ENCODE peak calls at places on chromosome 19, in nine cellular contexts. F, Y, W, C, K, I, O, H and J are unnamed samples.

GRCh38 chr19:58181902-58182576 is 822 bp upstream of the ZNF274 start:
- DNase-seq in F (peak; percentile 84), Y (peak; percentile 43), W (peak; percentile 70), C (no peak), K (no peak), I (peak; percentile 42), O (peak; percentile 82), H (peak; percentile 67), J (no peak)

GRCh38 chr19:18156841-18157464 is 4.0 kb downstream of the PIK3R2 start:
- DNase-seq in F (no peak), Y (peak; percentile 96), W (no peak), C (peak; percentile 58), K (peak; percentile 90), I (peak; percentile 94), O (peak; percentile 77), H (peak; percentile 96), J (peak; percentile 92)

GRCh38 chr19:47065242-47065641 is 16.8 kb upstream of the TMEM160 start:
- DNase-seq in F (no peak), Y (no peak), W (no peak), C (no peak), K (no peak), I (no peak), O (no peak), H (no peak), J (no peak)

GRCh38 chr19:18338471-18339001 is 1.9 kb upstream of the PGPEP1 start:
- DNase-seq in F (no peak), Y (no peak), W (no peak), C (no peak), K (no peak), I (no peak), O (no peak), H (no peak), J (no peak)

GRCh38 chr19:46537136-46538097 is 41.8 kb upstream of the PNMA8B start:
- DNase-seq in F (peak; percentile 56), Y (peak; percentile 67), W (peak; percentile 76), C (no peak), K (peak; percentile 68), I (peak; percentile 70), O (peak; percentile 55), H (peak; percentile 37), J (peak; percentile 67)

GRCh38 chr19:44685877-44686276 is 13.1 kb upstream of the CEACAM16 start:
- DNase-seq in F (no peak), Y (no peak), W (no peak), C (no peak), K (no peak), I (no peak), O (peak; percentile 83), H (no peak), J (no peak)

GRCh38 chr19:42627916-42628315 is 33.2 kb upstream of the CEACAM8 start:
- DNase-seq in F (no peak), Y (no peak), W (no peak), C (no peak), K (no peak), I (no peak), O (no peak), H (no peak), J (no peak)

GRCh38 chr19:10769533-10770491 is 51.9 kb downstream of the DNM2 start:
- DNase-seq in F (peak; percentile 21), Y (no peak), W (no peak), C (no peak), K (no peak), I (peak; percentile 31), O (peak; percentile 48), H (peak; percentile 51), J (no peak)

GRCh38 chr19:7391218-7391670 is 42.5 kb downstream of the ARHGEF18 start:
- DNase-seq in F (no peak), Y (peak; percentile 73), W (no peak), C (no peak), K (no peak), I (peak; percentile 61), O (peak; percentile 94), H (no peak), J (no peak)

GRCh38 chr19:13085673-13086072 is 17.0 kb downstream of the LYL1 start:
- DNase-seq in F (no peak), Y (no peak), W (no peak), C (no peak), K (no peak), I (no peak), O (no peak), H (no peak), J (peak; percentile 66)

GRCh38 chr19:27780367-27781065 is 1432.4 kb downstream of the UQCRFS1 start:
- DNase-seq in F (no peak), Y (no peak), W (no peak), C (no peak), K (no peak), I (no peak), O (no peak), H (no peak), J (no peak)

DNA sequence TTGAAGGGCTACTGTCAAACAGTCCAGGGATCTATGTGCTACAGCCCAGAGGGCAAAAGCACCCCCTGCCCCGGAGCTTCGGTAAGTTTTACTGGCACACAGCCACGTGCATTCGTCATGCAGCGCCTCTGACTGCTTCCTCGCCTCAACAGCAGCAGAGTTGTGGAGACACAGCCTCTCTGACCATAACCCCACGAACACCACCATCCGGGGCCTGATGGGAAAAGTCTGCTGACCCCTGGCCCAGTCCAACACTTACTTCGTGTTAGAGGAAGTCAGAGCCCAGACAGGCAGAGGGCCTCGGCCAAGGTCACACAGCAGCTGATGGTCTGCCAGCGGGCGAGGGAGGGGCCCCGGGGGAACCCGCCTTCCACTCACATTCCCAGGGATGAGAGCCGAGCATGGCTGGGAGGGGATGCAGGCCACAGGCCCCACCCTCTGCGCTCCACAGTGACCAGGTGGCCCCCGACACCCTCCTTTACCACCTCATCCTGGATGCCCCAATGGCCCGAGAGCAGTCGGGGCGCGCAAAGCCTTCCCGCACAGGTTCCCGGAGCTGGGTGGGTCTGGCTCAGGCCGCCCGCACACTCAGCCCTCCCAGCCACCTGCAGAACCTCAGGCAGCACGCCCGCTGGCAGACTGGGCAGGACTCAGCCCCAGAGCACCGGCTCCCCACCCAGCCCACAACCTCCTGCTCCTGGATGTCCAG is 5.0 kb downstream of the CBARP start:
- DNase-seq in F (no peak), Y (no peak), W (no peak), C (no peak), K (no peak), I (no peak), O (no peak), H (no peak), J (no peak)
- H3K27ac ChIP-seq in F (no peak overlapping the region), Y (no peak overlapping the region), W (no peak overlapping the region), C (peak overlapping the region; percentile 11), K (peak overlapping the region; percentile 43), I (no peak overlapping the region), O (no peak overlapping the region), H (peak overlapping the region; percentile 2), J (peak overlapping the region; percentile 41)

GRCh38 chr19:14342809-14343208 is 38.4 kb upstream of the ADGRE5 start:
- DNase-seq in F (no peak), Y (no peak), W (no peak), C (no peak), K (no peak), I (no peak), O (no peak), H (no peak), J (no peak)
- TF ChIP-seq CTCF in F (peak; percentile 11), Y (no peak), W (no peak), C (no peak), K (no peak), I (no peak), O (no peak), H (no peak), J (no peak)

GRCh38 chr19:55625004-55625326 is 599 bp upstream of the ZNF784 start:
- DNase-seq in F (no peak), Y (no peak), W (no peak), C (no peak), K (no peak), I (no peak), O (no peak), H (no peak), J (no peak)
- H3K27ac ChIP-seq in F (no peak overlapping the region), Y (peak overlapping the region; percentile 83), W (peak overlapping the region; percentile 72), C (peak overlapping the region; percentile 90), K (peak overlapping the region; percentile 89), I (peak overlapping the region; percentile 98), O (peak overlapping the region; percentile 89), H (peak overlapping the region; percentile 93), J (peak overlapping the region; percentile 89)

GRCh38 chr19:2627855-2628254 is 74.6 kb downstream of the GNG7 start:
- DNase-seq in F (no peak), Y (no peak), W (no peak), C (no peak), K (no peak), I (no peak), O (no peak), H (no peak), J (no peak)

GRCh38 chr19:2625434-2625833 is 77.1 kb downstream of the GNG7 start:
- DNase-seq in F (no peak), Y (peak; percentile 76), W (no peak), C (no peak), K (peak; percentile 83), I (peak; percentile 75), O (no peak), H (no peak), J (peak; percentile 80)

GRCh38 chr19:2627319-2627829 is 75.1 kb downstream of the GNG7 start:
- DNase-seq in F (peak; percentile 92), Y (no peak), W (no peak), C (peak; percentile 90), K (peak; percentile 96), I (peak; percentile 69), O (peak; percentile 81), H (no peak), J (peak; percentile 78)

GRCh38 chr19:2623743-2624142 is 78.8 kb downstream of the GNG7 start:
- DNase-seq in F (peak; percentile 55), Y (no peak), W (no peak), C (no peak), K (no peak), I (no peak), O (no peak), H (no peak), J (no peak)

DNA sequence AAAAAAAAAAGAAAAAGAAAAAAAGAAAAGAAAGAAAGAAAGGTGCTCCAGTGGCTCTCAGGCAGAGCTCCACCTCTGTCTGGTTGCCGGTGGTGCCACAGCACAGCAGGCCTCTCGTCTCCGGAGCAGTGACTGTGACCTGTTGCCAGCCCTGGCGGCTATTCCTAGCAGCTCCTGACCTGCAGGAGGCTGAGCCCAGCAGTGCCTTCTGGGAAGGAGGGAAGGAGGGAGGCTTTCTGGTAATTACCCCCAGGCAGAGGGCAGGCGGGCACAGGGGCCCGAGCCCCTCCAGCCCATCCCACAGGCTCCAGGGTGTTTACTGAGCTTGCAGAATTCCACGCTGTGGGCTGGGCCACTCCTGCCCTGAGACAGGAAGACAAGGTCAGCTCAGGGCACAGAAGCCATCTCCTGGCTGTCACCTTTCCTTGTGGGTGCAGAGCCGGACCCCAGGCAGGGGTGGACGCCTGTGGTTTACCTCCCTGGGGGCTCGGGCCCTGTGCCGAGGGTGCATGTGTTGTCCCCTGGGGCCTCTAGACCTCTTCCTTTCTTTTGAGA is 77.9 kb downstream of the GNG7 start:
- DNase-seq in F (peak; percentile 85), Y (no peak), W (no peak), C (no peak), K (no peak), I (no peak), O (no peak), H (no peak), J (peak; percentile 73)
- TF ChIP-seq CTCF in F (no peak), Y (no peak), W (no peak), C (no peak), K (no peak), I (peak; percentile 26), O (no peak), H (peak; percentile 14), J (peak; percentile 18)

DNA sequence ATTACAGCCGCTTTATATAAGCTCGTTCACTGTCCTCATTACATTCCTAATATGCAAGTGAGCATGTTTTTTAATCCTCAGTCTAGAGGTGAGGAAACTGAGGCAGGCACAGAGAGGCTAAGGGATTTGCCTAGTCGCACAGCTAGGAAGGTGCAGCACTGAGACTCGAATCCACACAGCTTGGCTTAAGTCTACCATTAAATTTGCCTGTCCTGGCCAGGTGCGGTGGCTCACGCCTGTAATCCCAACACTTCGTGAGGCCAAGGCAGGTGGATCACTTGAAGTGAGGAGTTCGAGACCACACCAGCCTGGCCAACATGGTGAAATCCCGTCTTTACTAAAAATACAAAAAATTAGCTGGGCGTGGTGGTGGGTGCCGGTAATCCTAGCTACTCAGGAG is 8.0 kb downstream of the RPS16 start:
- DNase-seq in F (no peak), Y (no peak), W (no peak), C (no peak), K (no peak), I (no peak), O (no peak), H (no peak), J (no peak)
- H3K27ac ChIP-seq in F (no peak overlapping the region), Y (peak overlapping the region; percentile 67), W (no peak overlapping the region), C (peak overlapping the region; percentile 99), K (peak overlapping the region; percentile 86), I (peak overlapping the region; percentile 91), O (peak overlapping the region; percentile 83), H (no peak overlapping the region), J (peak overlapping the region; percentile 82)